ENCODE peak calls at places on chromosomes 1 and 21, in four cellular contexts. One of them, this sample, is unnamed.

GRCh38 chr1:26288311-26288941 is 8.5 kb downstream of the SH3BGRL3 start:
- DNase-seq in transverse colon: peak; percentile 33
- DNase-seq in thyroid gland: no peak
- DNase-seq in body of pancreas: no peak
- DNase-seq in this sample: peak; percentile 73

GRCh38 chr1:22812092-22812880 is 101.6 kb downstream of the EPHB2 start:
- DNase-seq in transverse colon: no peak
- DNase-seq in thyroid gland: no peak
- DNase-seq in body of pancreas: no peak
- DNase-seq in this sample: no peak

GRCh38 chr1:190373705-190374336 is 103.8 kb downstream of the BRINP3 start:
- DNase-seq in transverse colon: no peak
- DNase-seq in thyroid gland: no peak
- DNase-seq in body of pancreas: no peak
- DNase-seq in this sample: no peak

GRCh38 chr21:38774152-38774551 is 31.6 kb upstream of the ETS2 start:
- DNase-seq in transverse colon: no peak
- DNase-seq in thyroid gland: no peak
- DNase-seq in body of pancreas: no peak
- DNase-seq in this sample: no peak

GRCh38 chr1:117821382-117821755 is 108.1 kb downstream of the GDAP2 start:
- DNase-seq in transverse colon: no peak
- DNase-seq in thyroid gland: no peak
- DNase-seq in body of pancreas: no peak
- DNase-seq in this sample: no peak

GRCh38 chr1:28871631-28872401 is 42.6 kb upstream of the EPB41 start:
- DNase-seq in transverse colon: no peak
- DNase-seq in thyroid gland: no peak
- DNase-seq in body of pancreas: no peak
- DNase-seq in this sample: no peak

GRCh38 chr1:17460265-17460664 is 20.8 kb upstream of the RCC2 start:
- DNase-seq in transverse colon: no peak
- DNase-seq in thyroid gland: no peak
- DNase-seq in body of pancreas: no peak
- DNase-seq in this sample: no peak

GRCh38 chr1:20083178-20083944 is 13.4 kb downstream of the PLA2G5 start:
- DNase-seq in transverse colon: peak; percentile 17
- DNase-seq in thyroid gland: no peak
- DNase-seq in body of pancreas: no peak
- DNase-seq in this sample: no peak

DNA sequence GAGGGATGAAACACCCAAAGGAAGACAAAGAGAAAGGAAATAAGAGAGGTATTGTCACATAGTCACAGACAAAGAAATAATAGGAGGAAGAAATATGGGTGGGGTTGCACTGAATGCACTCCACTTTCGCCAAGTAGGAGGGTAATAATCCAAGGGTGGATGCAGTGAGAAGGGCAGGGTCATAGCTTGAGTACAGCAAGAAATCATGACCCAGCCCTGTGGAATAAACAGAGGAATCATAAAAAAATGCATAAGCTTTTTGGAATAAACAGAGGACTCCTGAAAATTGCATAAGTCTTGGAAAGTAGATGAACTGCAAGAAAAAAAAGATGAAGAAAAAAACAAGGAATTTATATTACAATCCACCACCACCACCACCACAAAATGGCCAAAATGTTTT is 53.1 kb upstream of the CD55 start:
- DNase-seq in transverse colon: peak; percentile 46
- DNase-seq in thyroid gland: no peak
- DNase-seq in body of pancreas: no peak
- DNase-seq in this sample: no peak
- H3K4me3 ChIP-seq in transverse colon: no peak overlapping the region
- H3K4me3 ChIP-seq in thyroid gland: no peak overlapping the region
- H3K4me3 ChIP-seq in body of pancreas: no peak overlapping the region
- H3K4me3 ChIP-seq in this sample: no peak overlapping the region

GRCh38 chr1:9295884-9296283 is 3.2 kb downstream of the SPSB1 start:
- DNase-seq in transverse colon: no peak
- DNase-seq in thyroid gland: no peak
- DNase-seq in body of pancreas: no peak
- DNase-seq in this sample: no peak
- H3K4me3 ChIP-seq in transverse colon: no peak overlapping the region
- H3K4me3 ChIP-seq in thyroid gland: no peak overlapping the region
- H3K4me3 ChIP-seq in body of pancreas: no peak overlapping the region
- H3K4me3 ChIP-seq in this sample: no peak overlapping the region

GRCh38 chr1:164754088-164754600 is 195.2 kb downstream of the PBX1 start:
- DNase-seq in transverse colon: no peak
- DNase-seq in thyroid gland: peak; percentile 67
- DNase-seq in body of pancreas: peak; percentile 68
- DNase-seq in this sample: no peak
- H3K4me3 ChIP-seq in transverse colon: no peak overlapping the region
- H3K4me3 ChIP-seq in thyroid gland: no peak overlapping the region
- H3K4me3 ChIP-seq in body of pancreas: no peak overlapping the region
- H3K4me3 ChIP-seq in this sample: no peak overlapping the region

GRCh38 chr1:204081156-204081790 is 8.4 kb downstream of the SOX13 start:
- DNase-seq in transverse colon: no peak
- DNase-seq in thyroid gland: peak; percentile 28
- DNase-seq in body of pancreas: no peak
- DNase-seq in this sample: no peak
- H3K4me3 ChIP-seq in transverse colon: no peak overlapping the region
- H3K4me3 ChIP-seq in thyroid gland: no peak overlapping the region
- H3K4me3 ChIP-seq in body of pancreas: no peak overlapping the region
- H3K4me3 ChIP-seq in this sample: no peak overlapping the region

This sample was measured in CD8-positive, alpha-beta memory T cell.